ENCODE peak calls at places on chromosomes 6 and 20, in seven cellular contexts. D is HFF-Myc, V is NB4, X is RWPE2, U is GM23338, F is pancreas, Z is endothelial cell of umbilical vein. S is an unnamed sample.

GRCh38 chr6:144697389-144697788 is 412.3 kb downstream of the UTRN start:
- DNase-seq in V (no peak), X (no peak), U (no peak), Z (no peak), D (no peak), F (no peak), S (no peak)

GRCh38 chr20:54054516-54054915 is 15.9 kb downstream of the BCAS1 start:
- DNase-seq in U (no peak), X (no peak), V (no peak), D (no peak), F (peak; percentile 68), Z (no peak), S (no peak)

GRCh38 chr20:57866250-57867106 is 156.7 kb upstream of the PMEPA1 start:
- DNase-seq in D (no peak), F (no peak), X (no peak), U (no peak), Z (no peak), V (no peak), S (no peak)

GRCh38 chr20:58546756-58547526 is 31.7 kb upstream of the APCDD1L start:
- DNase-seq in Z (no peak), D (no peak), V (no peak), X (peak; percentile 42), U (no peak), F (no peak), S (no peak)

GRCh38 chr20:40844285-40844684 is 155.2 kb upstream of the MAFB start:
- DNase-seq in U (no peak), V (no peak), X (no peak), Z (no peak), D (no peak), F (no peak), S (no peak)

GRCh38 chr6:2008383-2008976 is 236.9 kb downstream of the GMDS start:
- DNase-seq in V (no peak), D (no peak), Z (no peak), X (no peak), F (no peak), U (no peak), S (no peak)

GRCh38 chr6:156942266-156942665 is 165.1 kb downstream of the ARID1B start:
- DNase-seq in F (no peak), V (peak; percentile 29), U (peak; percentile 49), Z (no peak), D (no peak), X (no peak), S (peak; percentile 27)

GRCh38 chr6:31831350-31832215 is 4.0 kb downstream of the HSPA1B start:
- DNase-seq in Z (no peak), U (no peak), D (no peak), X (no peak), V (peak; percentile 67), F (no peak), S (no peak)

GRCh38 chr20:52399352-52399751 is 207.8 kb upstream of the ZFP64 start:
- DNase-seq in X (no peak), Z (no peak), F (no peak), D (no peak), U (no peak), V (no peak), S (no peak)

GRCh38 chr20:43389839-43390626 is 67.7 kb upstream of the SRSF6 start:
- DNase-seq in F (no peak), D (no peak), U (no peak), Z (no peak), V (peak; percentile 27), X (no peak), S (no peak)

GRCh38 chr20:50189681-50190250 is 864 bp upstream of the CEBPB start:
- DNase-seq in Z (no peak), D (no peak), F (peak; percentile 70), X (peak; percentile 90), U (peak; percentile 83), V (peak; percentile 49), S (no peak)

GRCh38 chr20:58538752-58539151 is 23.6 kb upstream of the APCDD1L start:
- DNase-seq in X (no peak), D (no peak), F (no peak), Z (no peak), V (peak; percentile 24), U (no peak), S (no peak)

GRCh38 chr6:142048593-142048980 is 84.1 kb upstream of the GJE1 start:
- DNase-seq in D (no peak), X (no peak), V (no peak), F (no peak), Z (no peak), U (no peak), S (no peak)

GRCh38 chr20:1618479-1618878 is 1.3 kb downstream of the SIRPB1 start:
- DNase-seq in D (no peak), U (no peak), X (no peak), F (no peak), V (peak; percentile 56), Z (no peak), S (no peak)

GRCh38 chr20:24987873-24988835 is 4.4 kb downstream of the APMAP start:
- DNase-seq in D (no peak), X (no peak), Z (no peak), F (no peak), V (no peak), U (no peak), S (no peak)

GRCh38 chr20:46406200-46406985 is at the start of gene ELMO2:
- DNase-seq in D (peak; percentile 87), U (peak; percentile 99), Z (peak; percentile 97), X (peak; percentile 100), V (peak; percentile 99), F (peak; percentile 97), S (peak; percentile 97)
- TF ChIP-seq CTCF in D (no peak), U (no peak), Z (peak; percentile 9), X (no peak), V (no peak), F (no peak), S (no peak)

DNA sequence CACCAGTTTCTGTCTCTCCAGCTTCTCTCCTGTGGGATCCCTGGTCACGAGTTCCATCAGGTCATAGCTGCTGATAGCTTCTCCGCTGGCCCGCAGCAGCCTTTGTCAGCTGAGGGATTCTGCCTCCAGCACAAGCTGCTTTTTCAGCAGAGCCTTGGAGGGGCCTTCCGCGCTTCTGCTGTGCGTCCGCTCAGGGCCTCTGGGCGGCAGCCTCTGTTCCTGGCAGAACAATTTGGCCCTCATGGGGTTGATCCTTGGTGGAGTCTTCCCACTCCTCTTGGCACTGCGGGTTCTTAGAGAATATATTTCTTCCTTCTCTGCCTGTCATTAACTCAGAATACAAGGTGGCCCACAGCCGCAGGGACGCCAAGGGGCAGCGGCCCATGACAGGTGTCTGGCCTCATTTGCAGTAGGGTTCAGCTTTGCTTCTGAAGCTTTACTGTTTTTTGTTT is 158.8 kb downstream of the DTNBP1 start:
- DNase-seq in F (no peak), X (no peak), U (no peak), V (no peak), D (no peak), Z (no peak), S (no peak)
- H3K4me3 ChIP-seq in F (no peak overlapping the region), X (no peak overlapping the region), U (no peak overlapping the region), V (no peak overlapping the region), D (peak overlapping the region; percentile 20), Z (no peak overlapping the region), S (no peak overlapping the region)

GRCh38 chr6:151448623-151449022 is 3.3 kb downstream of the RMND1 start:
- DNase-seq in Z (no peak), V (peak; percentile 16), U (peak; percentile 31), X (no peak), D (no peak), F (no peak), S (no peak)
- TF ChIP-seq CTCF in Z (no peak), V (no peak), U (no peak), X (no peak), D (no peak), F (no peak), S (no peak)

DNA sequence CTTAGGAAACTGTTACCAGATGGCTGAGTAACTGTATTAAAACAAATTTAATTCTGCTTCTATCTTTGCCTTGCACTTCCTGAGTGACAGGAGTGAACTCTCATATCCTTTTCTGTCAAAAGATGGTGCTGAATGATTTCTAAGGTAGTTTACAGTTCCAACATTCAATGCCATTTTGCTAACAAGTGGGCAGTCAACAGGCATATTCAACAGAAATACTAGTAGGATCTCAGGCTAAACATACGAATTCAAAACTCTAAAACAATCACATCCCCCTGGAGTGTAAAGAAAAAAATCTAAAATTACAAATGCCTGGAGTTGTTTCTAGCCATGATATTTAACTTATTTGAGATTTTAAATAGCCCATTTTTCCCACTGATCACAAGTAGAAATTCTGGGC is 6.7 kb downstream of the PSMB9 start:
- DNase-seq in V (no peak), D (no peak), F (no peak), X (no peak), U (no peak), Z (no peak), S (no peak)
- H3K4me3 ChIP-seq in V (no peak overlapping the region), D (no peak overlapping the region), F (no peak overlapping the region), X (no peak overlapping the region), U (no peak overlapping the region), Z (no peak overlapping the region), S (no peak overlapping the region)

DNA sequence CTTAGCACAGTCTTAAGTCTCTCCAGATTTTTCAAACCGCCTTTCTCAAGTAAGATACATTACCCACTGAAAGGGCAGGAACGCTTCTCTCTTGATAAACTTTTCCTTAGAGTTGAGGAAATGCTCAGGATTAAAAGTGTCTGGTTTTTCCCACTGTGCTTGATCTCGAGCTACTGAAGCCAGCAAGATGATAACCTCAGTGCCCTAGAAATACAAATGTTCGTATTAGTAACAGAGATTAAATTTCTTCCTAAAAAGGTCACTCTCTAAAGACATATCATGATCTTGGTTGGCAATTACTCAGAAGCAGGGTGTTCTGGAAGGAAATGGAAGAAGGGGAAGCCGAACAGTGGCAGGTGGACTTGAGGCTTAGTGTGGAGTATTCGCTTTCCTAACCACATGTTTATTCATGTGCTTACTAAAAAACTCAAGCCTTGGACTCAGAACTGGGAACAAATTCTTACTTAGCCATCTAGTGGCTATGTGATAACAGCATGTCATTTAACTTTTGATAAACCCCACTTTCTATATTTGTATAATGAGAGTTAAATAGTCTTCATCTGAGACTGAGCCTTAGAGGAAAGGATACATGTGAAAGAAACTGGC is 20.1 kb downstream of the C6orf141 start:
- DNase-seq in V (no peak), U (no peak), Z (peak; percentile 67), X (no peak), F (no peak), D (peak; percentile 51), S (no peak)
- TF ChIP-seq CTCF in V (no peak), U (no peak), Z (peak; percentile 25), X (peak; percentile 46), F (no peak), D (peak; percentile 30), S (no peak)

DNA sequence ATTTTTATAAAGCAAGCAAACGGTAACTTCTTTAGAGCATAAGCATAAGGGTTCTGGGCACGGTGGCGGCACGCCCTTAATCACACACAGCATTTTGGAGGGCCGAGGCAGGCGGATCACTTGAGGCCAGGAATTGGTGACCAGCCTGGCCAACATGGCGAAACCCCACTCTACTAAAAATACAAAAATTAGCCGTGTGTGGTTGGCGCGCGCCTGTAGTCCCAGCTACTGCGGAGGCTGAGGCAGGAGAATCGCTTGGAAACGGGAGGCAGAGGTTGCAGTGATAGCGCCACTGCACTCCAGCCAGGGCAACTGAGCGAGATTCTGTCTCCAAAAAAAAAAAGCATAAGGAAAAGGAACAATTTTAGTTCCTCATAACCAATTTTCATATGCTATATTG is 2.6 kb downstream of the SENP6 start:
- DNase-seq in D (no peak), V (no peak), X (no peak), Z (no peak), U (no peak), F (no peak), S (no peak)
- H3K4me3 ChIP-seq in D (peak overlapping the region; percentile 79), V (peak overlapping the region; percentile 97), X (peak overlapping the region; percentile 80), Z (no peak overlapping the region), U (peak overlapping the region; percentile 86), F (no peak overlapping the region), S (no peak overlapping the region)

GRCh38 chr6:152552616-152553209 is 84.4 kb downstream of the SYNE1 start:
- DNase-seq in F (peak; percentile 31), U (peak; percentile 88), D (peak; percentile 42), X (no peak), Z (peak; percentile 88), V (peak; percentile 70), S (peak; percentile 82)
- TF ChIP-seq CTCF in F (peak; percentile 65), U (peak; percentile 95), D (peak; percentile 77), X (peak; percentile 95), Z (peak; percentile 78), V (peak; percentile 83), S (peak; percentile 81)